ENCODE peak calls at places on chromosome 4, in five cellular contexts. T, N, X, O and J are unnamed samples.

GRCh38 chr4:80463509-80463908 is 128.0 kb downstream of the CFAP299 start:
- DNase-seq in O (no peak), X (no peak), T (no peak), N (no peak), J (no peak)

GRCh38 chr4:81031389-81032173 is 1.1 kb downstream of the BMP3 start:
- DNase-seq in T (no peak), O (no peak), N (no peak), X (no peak), J (no peak)

GRCh38 chr4:3244002-3244401 is 5.0 kb upstream of the MSANTD1 start:
- DNase-seq in N (no peak), X (no peak), O (no peak), T (no peak), J (no peak)

GRCh38 chr4:169189372-169189771 is 81.4 kb downstream of the SH3RF1 start:
- DNase-seq in T (no peak), N (no peak), O (no peak), X (no peak), J (no peak)

GRCh38 chr4:71206763-71207162 is 132.1 kb upstream of the SLC4A4 start:
- DNase-seq in T (no peak), X (peak; percentile 93), N (no peak), O (no peak), J (no peak)

GRCh38 chr4:83771113-83771705 is 235.3 kb downstream of the GPAT3 start:
- DNase-seq in O (peak; percentile 73), X (peak; percentile 60), N (peak; percentile 36), T (peak; percentile 5), J (peak; percentile 51)

GRCh38 chr4:34731045-34731444 is 1513.3 kb downstream of the ARAP2 start:
- DNase-seq in X (no peak), O (no peak), T (no peak), N (no peak), J (peak; percentile 10)

GRCh38 chr4:126242679-126243390 is 928.1 kb downstream of the FAT4 start:
- DNase-seq in N (no peak), T (no peak), O (no peak), X (no peak), J (no peak)

GRCh38 chr4:145933134-145933533 is 5.5 kb downstream of the ZNF827 start:
- DNase-seq in N (no peak), T (no peak), X (peak; percentile 45), O (no peak), J (no peak)

GRCh38 chr4:138938371-138938699 is 77.2 kb upstream of the NOCT start:
- DNase-seq in O (peak; percentile 64), T (peak; percentile 35), N (no peak), X (peak; percentile 65), J (peak; percentile 64)

GRCh38 chr4:63460075-63460474 is 949.2 kb downstream of the TECRL start:
- DNase-seq in N (no peak), O (no peak), X (no peak), T (no peak), J (no peak)

GRCh38 chr4:117996891-117997290 is 37.4 kb upstream of the NDST3 start:
- DNase-seq in T (no peak), N (no peak), O (no peak), X (no peak), J (no peak)

GRCh38 chr4:59057804-59058203 is 1947.6 kb upstream of the IGFBP7 start:
- DNase-seq in O (no peak), N (no peak), X (no peak), T (no peak), J (no peak)

GRCh38 chr4:142705820-142706219 is 140.3 kb downstream of the INPP4B start:
- DNase-seq in O (no peak), N (no peak), X (no peak), T (no peak), J (no peak)

GRCh38 chr4:10741961-10742699 is 57.6 kb upstream of the CLNK start:
- DNase-seq in T (no peak), O (no peak), X (no peak), N (no peak), J (no peak)

GRCh38 chr4:6452116-6452896 is 20.1 kb downstream of the PPP2R2C start:
- DNase-seq in N (no peak), O (no peak), X (no peak), T (no peak), J (no peak)

GRCh38 chr4:140246216-140246615 is 92.2 kb upstream of the MAML3 start:
- DNase-seq in O (no peak), N (no peak), X (no peak), T (no peak), J (no peak)

GRCh38 chr4:79584352-79584751 is 176.3 kb upstream of the GK2 start:
- DNase-seq in O (no peak), N (no peak), X (no peak), T (no peak), J (no peak)

GRCh38 chr4:55884093-55884850 is 30.8 kb downstream of the EXOC1 start:
- DNase-seq in N (no peak), O (no peak), T (peak; percentile 24), X (no peak), J (no peak)

GRCh38 chr4:19982556-19982955 is 269.1 kb upstream of the SLIT2 start:
- DNase-seq in T (no peak), N (no peak), O (peak; percentile 22), X (peak; percentile 89), J (peak; percentile 79)

GRCh38 chr4:140876597-140877364 is 120.6 kb upstream of the TBC1D9 start:
- DNase-seq in O (no peak), X (peak; percentile 66), N (no peak), T (no peak), J (no peak)

GRCh38 chr4:86968477-86969015 is 33.7 kb downstream of the AFF1 start:
- DNase-seq in X (no peak), T (no peak), N (no peak), O (no peak), J (no peak)

GRCh38 chr4:122765702-122766352 is 33.3 kb downstream of the BBS12 start:
- DNase-seq in X (peak; percentile 91), N (no peak), O (no peak), T (no peak), J (peak; percentile 95)

GRCh38 chr4:6359536-6360308 is 90.1 kb downstream of the WFS1 start:
- DNase-seq in T (no peak), X (no peak), N (no peak), O (no peak), J (no peak)

GRCh38 chr4:15961778-15962510 is 1.0 kb downstream of the FGFBP2 start:
- DNase-seq in T (no peak), N (no peak), O (no peak), X (no peak), J (no peak)

GRCh38 chr4:25440478-25441030 is 63.5 kb downstream of the ANAPC4 start:
- DNase-seq in O (no peak), N (no peak), T (no peak), X (no peak), J (no peak)

GRCh38 chr4:169346840-169347239 is 76.1 kb upstream of the SH3RF1 start:
- DNase-seq in N (no peak), O (no peak), X (no peak), T (no peak), J (no peak)

GRCh38 chr4:108193891-108194672 is 25.4 kb upstream of the LEF1 start:
- DNase-seq in X (no peak), T (no peak), N (peak; percentile 36), O (peak; percentile 45), J (peak; percentile 20)

GRCh38 chr4:40916218-40916555 is 166.4 kb downstream of the NSUN7 start:
- DNase-seq in O (no peak), N (no peak), X (peak; percentile 77), T (no peak), J (peak; percentile 54)

GRCh38 chr4:40923326-40924095 is 173.8 kb downstream of the NSUN7 start:
- DNase-seq in X (no peak), N (no peak), O (no peak), T (no peak), J (no peak)

GRCh38 chr4:40915318-40916217 is 165.8 kb downstream of the NSUN7 start:
- DNase-seq in O (peak; percentile 81), N (no peak), T (no peak), X (peak; percentile 57), J (peak; percentile 55)

GRCh38 chr4:40916880-40917279 is 167.1 kb downstream of the NSUN7 start:
- DNase-seq in O (peak; percentile 79), T (no peak), X (no peak), N (peak; percentile 27), J (peak; percentile 23)

DNA sequence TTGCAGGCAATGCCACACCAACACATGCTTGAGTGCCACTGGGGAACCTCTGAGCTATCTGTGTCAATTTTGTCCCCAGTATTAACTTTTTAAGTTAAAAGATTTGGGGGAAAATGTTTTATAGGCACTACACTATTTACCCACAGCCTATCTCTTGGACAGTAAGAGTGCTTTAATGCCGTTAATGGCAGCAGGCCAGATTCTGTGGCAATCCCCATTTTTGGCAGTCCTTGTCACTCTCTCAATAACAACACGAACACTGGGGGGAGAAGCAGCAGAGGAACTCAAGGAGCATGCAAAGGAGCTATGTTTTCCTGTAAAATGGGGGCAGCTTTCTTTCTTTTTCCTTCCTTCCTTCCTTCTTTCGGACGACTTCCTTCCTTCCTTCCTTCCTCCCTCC is 168.6 kb downstream of the NSUN7 start:
- DNase-seq in N (no peak), X (peak; percentile 84), T (no peak), O (no peak), J (peak; percentile 80)
- H3K9me3 ChIP-seq in N (no peaks in the 10 kb centered on the region), X (no peaks in the 10 kb centered on the region), T (no peaks in the 10 kb centered on the region), O (no peaks in the 10 kb centered on the region), J (no peaks in the 10 kb centered on the region)

DNA sequence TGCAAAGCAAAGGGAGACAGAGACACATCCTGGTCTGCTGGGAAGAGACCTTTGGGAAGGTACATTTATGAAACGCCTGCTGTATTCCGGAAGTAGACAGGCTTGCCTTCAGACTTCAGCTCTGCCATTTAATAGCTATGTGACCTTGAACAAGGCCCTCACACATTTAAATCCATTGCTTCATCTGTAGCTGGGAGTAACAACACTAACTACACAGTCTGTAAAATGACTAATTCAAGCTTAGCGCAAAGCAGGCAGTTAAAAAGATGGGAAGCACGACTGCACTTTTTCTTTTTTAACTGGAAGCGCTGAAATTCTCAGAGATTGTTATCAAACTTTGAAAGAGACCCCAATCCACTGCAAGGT is 121.0 kb downstream of the AFAP1 start:
- DNase-seq in X (no peak), O (no peak), T (no peak), N (no peak), J (no peak)
- H3K14ac ChIP-seq in X (peak overlapping the region; percentile 40), O (no peak overlapping the region), T (no peak overlapping the region), N (no peak overlapping the region), J (no peak overlapping the region)

GRCh38 chr4:147334478-147334877 is 146.4 kb upstream of the EDNRA start:
- DNase-seq in X (peak; percentile 86), N (no peak), T (no peak), O (no peak), J (peak; percentile 80)
- H3K4me3 ChIP-seq in X (no peak overlapping the region), N (no peak overlapping the region), T (no peak overlapping the region), O (no peak overlapping the region), J (no peak overlapping the region)

GRCh38 chr4:173666-174314 is 49.5 kb downstream of the ZNF718 start:
- DNase-seq in O (peak; percentile 34), X (no peak), T (no peak), N (peak; percentile 23), J (no peak)

GRCh38 chr4:176995-177394 is 52.7 kb downstream of the ZNF718 start:
- DNase-seq in N (no peak), T (no peak), X (no peak), O (no peak), J (no peak)

GRCh38 chr4:175986-176385 is 51.7 kb downstream of the ZNF718 start:
- DNase-seq in N (no peak), O (no peak), X (no peak), T (no peak), J (no peak)
- H3K9me3 ChIP-seq in N (peaks cover 22% of the 10 kb centered on the region), O (peaks cover 10% of the 10 kb centered on the region), X (peaks cover 41% of the 10 kb centered on the region), T (peaks cover 81% of the 10 kb centered on the region), J (peaks cover 99% of the 10 kb centered on the region)